ENCODE peak calls at places on chromosomes 1 and 21, in seven cellular contexts. E is astrocyte, W is cardiac muscle cell, J is heart left ventricle, Z is pancreas, A is left ventricle myocardium inferior, M is A549. V is an unnamed sample. For H3K4me1, the result is how much of the 10 kb centered on the place peaks cover.

GRCh38 chr1:67685558-67686271 is 714 bp downstream of the GADD45A start:
- DNase-seq in A (peak), Z (peak), J (peak), M (peak), E (no peak), W (peak), V (peak)

GRCh38 chr21:43893536-43894205 is 28.6 kb downstream of the AGPAT3 start:
- DNase-seq in Z (no peak), E (peak), M (no peak), A (no peak), J (no peak), W (peak), V (no peak)

GRCh38 chr1:45196863-45197262 is 9.5 kb downstream of the ZSWIM5 start:
- DNase-seq in J (no peak), E (no peak), Z (no peak), A (no peak), W (no peak), M (no peak), V (no peak)

GRCh38 chr1:31203215-31203614 is 36.5 kb downstream of the NKAIN1 start:
- DNase-seq in W (peak), J (no peak), M (no peak), E (peak), Z (no peak), A (no peak), V (no peak)

GRCh38 chr1:218479436-218480115 is 134.4 kb downstream of the TGFB2 start:
- DNase-seq in J (no peak), M (peak), W (peak), A (no peak), E (peak), Z (no peak), V (peak)

GRCh38 chr1:93004566-93005251 is 43.4 kb upstream of the DIPK1A start:
- DNase-seq in E (no peak), W (no peak), J (no peak), Z (no peak), A (no peak), M (no peak), V (no peak)

GRCh38 chr1:213956295-213956770 is 31.4 kb upstream of the PROX1 start:
- DNase-seq in Z (no peak), M (no peak), W (no peak), E (no peak), A (no peak), J (no peak), V (no peak)

GRCh38 chr1:5637171-5637570 is 355.1 kb downstream of the NPHP4 start:
- DNase-seq in A (no peak), Z (no peak), M (peak), W (no peak), E (no peak), J (no peak), V (peak)

GRCh38 chr1:53771648-53772047 is 32.7 kb upstream of the GLIS1 start:
- DNase-seq in W (peak), Z (no peak), M (no peak), J (no peak), A (no peak), E (peak), V (peak)

GRCh38 chr1:44924835-44925464 is 61.4 kb downstream of the EIF2B3 start:
- DNase-seq in A (no peak), Z (no peak), W (peak), J (no peak), E (peak), M (peak), V (peak)

GRCh38 chr1:54249798-54250497 is 50.0 kb downstream of the MRPL37 start:
- DNase-seq in W (peak), E (peak), M (peak), J (no peak), A (no peak), Z (no peak), V (peak)

GRCh38 chr1:169103443-169103842 is 3.0 kb upstream of the ATP1B1 start:
- DNase-seq in A (no peak), M (no peak), W (no peak), E (no peak), Z (no peak), J (no peak), V (no peak)

GRCh38 chr1:6547301-6547700 is 7.0 kb downstream of the NOL9 start:
- DNase-seq in Z (no peak), M (no peak), E (no peak), J (no peak), W (no peak), A (no peak), V (no peak)

GRCh38 chr21:44291936-44292811 is 6.5 kb downstream of the AIRE start:
- DNase-seq in J (peak), A (no peak), Z (no peak), M (no peak), W (no peak), E (no peak), V (no peak)

GRCh38 chr1:22127248-22127647 is 15.6 kb downstream of the WNT4 start:
- DNase-seq in Z (no peak), J (no peak), W (no peak), M (no peak), A (no peak), E (no peak), V (no peak)

GRCh38 chr1:16999863-17000262 is 11.9 kb downstream of the ATP13A2 start:
- DNase-seq in W (no peak), J (no peak), Z (no peak), E (no peak), M (no peak), A (no peak), V (no peak)

GRCh38 chr1:234940841-234941240 is 187.8 kb downstream of the TOMM20 start:
- DNase-seq in Z (peak), E (no peak), J (no peak), M (no peak), A (no peak), W (no peak), V (no peak)

GRCh38 chr21:33196956-33197374 is 32.8 kb upstream of the IFNAR2 start:
- DNase-seq in Z (no peak), M (peak), A (peak), J (peak), W (peak), E (peak), V (peak)

GRCh38 chr1:14113841-14114567 is 414.0 kb downstream of the PRDM2 start:
- DNase-seq in A (peak), E (peak), J (peak), Z (no peak), W (peak), M (peak), V (no peak)

GRCh38 chr1:234611799-234612351 is 1.9 kb upstream of the IRF2BP2 start:
- DNase-seq in M (peak), W (no peak), Z (peak), A (peak), J (peak), E (no peak), V (no peak)

GRCh38 chr1:5810553-5811270 is 181.5 kb downstream of the NPHP4 start:
- DNase-seq in A (no peak), E (no peak), W (no peak), Z (no peak), J (no peak), M (no peak), V (no peak)

GRCh38 chr1:39671433-39671792 is 494 bp downstream of the NT5C1A start:
- DNase-seq in E (no peak), W (no peak), Z (peak), A (peak), J (peak), M (no peak), V (no peak)

GRCh38 chr1:87684194-87684593 is 355.5 kb downstream of the LMO4 start:
- DNase-seq in J (no peak), M (no peak), Z (no peak), W (peak), A (no peak), E (peak), V (no peak)

GRCh38 chr1:36155560-36156328 is at the start of gene MAP7D1:
- DNase-seq in E (peak), M (peak), Z (peak), A (peak), W (peak), J (peak), V (peak)

GRCh38 chr1:119453021-119453420 is 38.1 kb downstream of the HSD3B2 start:
- DNase-seq in J (no peak), A (no peak), M (no peak), W (peak), Z (no peak), E (peak), V (no peak)

GRCh38 chr1:109501644-109502367 is 7.7 kb downstream of the AMIGO1 start:
- DNase-seq in M (no peak), W (no peak), Z (no peak), A (no peak), J (no peak), E (no peak), V (no peak)

GRCh38 chr1:158177705-158178450 is 2.8 kb upstream of the CD1D start:
- DNase-seq in A (peak), J (peak), E (peak), Z (peak), M (peak), W (peak), V (no peak)

GRCh38 chr1:45746922-45747321 is 3.5 kb downstream of the IPP start:
- DNase-seq in A (no peak), M (no peak), W (no peak), Z (no peak), E (no peak), J (no peak), V (no peak)

GRCh38 chr1:51654000-51654399 is 37.1 kb downstream of the OSBPL9 start:
- DNase-seq in M (no peak), J (no peak), Z (no peak), E (no peak), W (no peak), A (no peak), V (no peak)

GRCh38 chr1:154295408-154296235 is 23.2 kb downstream of the HAX1 start:
- DNase-seq in W (no peak), E (no peak), J (no peak), M (no peak), Z (no peak), A (no peak), V (no peak)

GRCh38 chr1:154857022-154857421 is 13.1 kb downstream of the KCNN3 start:
- DNase-seq in E (no peak), W (no peak), Z (no peak), M (no peak), A (no peak), J (no peak), V (no peak)

GRCh38 chr21:37532868-37533780 is 166.6 kb downstream of the DYRK1A start:
- DNase-seq in E (peak), M (peak), W (no peak), J (peak), Z (no peak), A (no peak), V (no peak)

GRCh38 chr21:34936299-34936698 is 112.8 kb downstream of the RUNX1 start:
- DNase-seq in J (no peak), E (no peak), Z (no peak), A (no peak), M (no peak), W (no peak), V (no peak)

GRCh38 chr1:28928306-28928987 is 14.1 kb downstream of the EPB41 start:
- DNase-seq in E (no peak), M (no peak), J (no peak), Z (no peak), W (no peak), A (no peak), V (no peak)

GRCh38 chr1:59520194-59520593 is 223.3 kb downstream of the FGGY start:
- DNase-seq in M (no peak), J (no peak), Z (no peak), A (no peak), E (peak), W (peak), V (no peak)

GRCh38 chr1:59523745-59524450 is 227.0 kb downstream of the FGGY start:
- DNase-seq in E (no peak), A (no peak), Z (no peak), W (no peak), M (no peak), J (no peak), V (no peak)

GRCh38 chr1:59522925-59523505 is 226.1 kb downstream of the FGGY start:
- DNase-seq in Z (no peak), J (no peak), W (no peak), M (no peak), A (no peak), E (no peak), V (no peak)

GRCh38 chr1:59520759-59521442 is 224.0 kb downstream of the FGGY start:
- DNase-seq in E (peak), A (no peak), Z (no peak), W (peak), J (peak), M (no peak), V (peak)

DNA sequence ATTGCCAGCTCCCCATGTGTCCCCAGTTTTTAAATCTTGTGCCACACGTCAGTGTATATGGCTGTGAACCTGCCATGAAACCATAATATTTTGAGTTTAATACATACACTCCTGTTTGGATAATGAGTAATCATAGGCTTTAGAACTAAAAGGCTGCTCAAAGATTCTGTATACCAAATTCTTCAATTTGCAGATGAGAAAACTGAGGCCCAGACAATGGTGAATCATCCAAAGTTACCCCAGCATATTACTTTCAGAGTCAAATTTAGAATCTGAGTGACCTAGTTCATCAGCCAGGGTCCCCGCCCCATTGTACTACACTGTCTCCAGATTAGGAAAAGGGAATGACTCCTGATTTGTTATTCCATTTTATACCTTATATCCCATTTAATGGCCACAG is 224.6 kb downstream of the FGGY start:
- DNase-seq in W (no peak), J (peak), Z (no peak), A (no peak), E (peak), M (no peak), V (no peak)
- H3K27ac ChIP-seq in W (no peak), J (peak), Z (no peak), A (peak), E (peak), M (no peak), V (peak)

GRCh38 chr1:205286335-205286950 is 35.1 kb downstream of the NUAK2 start:
- DNase-seq in Z (no peak), W (peak), J (no peak), A (no peak), M (no peak), E (peak), V (no peak)
- H3K4me1 ChIP-seq in Z (under half), W (under half), J (under half), A (under half), M (half or more), E (half or more), V (half or more)

DNA sequence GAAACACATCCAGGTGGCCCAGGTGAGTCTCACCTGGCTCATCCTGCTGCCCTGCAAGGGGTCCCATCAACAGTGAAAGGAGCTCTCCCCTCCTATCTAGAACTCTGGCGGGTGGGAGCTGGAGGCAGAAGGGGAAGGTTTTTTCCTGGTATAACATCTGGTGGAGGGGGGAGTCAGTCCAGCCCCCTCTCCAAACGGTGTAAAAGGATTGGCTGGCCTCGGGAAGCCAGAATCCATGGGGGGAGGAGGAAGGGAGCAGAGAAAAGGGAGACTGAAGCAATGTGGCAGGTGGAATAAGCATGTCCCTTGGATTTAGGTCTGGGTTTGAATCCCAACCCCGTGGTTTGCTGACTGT is 1.2 kb upstream of the CAMK2N1 start:
- DNase-seq in M (no peak), W (no peak), Z (no peak), A (no peak), J (no peak), E (no peak), V (no peak)
- H3K4me3 ChIP-seq in M (peak), W (no peak), Z (no peak), A (peak), J (peak), E (peak), V (no peak)

GRCh38 chr21:15061284-15061683 is 3.5 kb downstream of the NRIP1 start:
- DNase-seq in A (no peak), W (no peak), J (no peak), E (no peak), Z (no peak), M (no peak), V (no peak)

GRCh38 chr21:15061747-15062146 is 3.1 kb downstream of the NRIP1 start:
- DNase-seq in A (no peak), E (no peak), J (no peak), W (no peak), Z (no peak), M (no peak), V (no peak)

GRCh38 chr21:15063821-15064575 is 802 bp downstream of the NRIP1 start:
- DNase-seq in W (peak), E (peak), M (no peak), Z (peak), J (peak), A (peak), V (peak)

GRCh38 chr21:15063081-15063820 is 1.5 kb downstream of the NRIP1 start:
- DNase-seq in Z (no peak), W (peak), M (no peak), J (no peak), E (peak), A (no peak), V (peak)

DNA sequence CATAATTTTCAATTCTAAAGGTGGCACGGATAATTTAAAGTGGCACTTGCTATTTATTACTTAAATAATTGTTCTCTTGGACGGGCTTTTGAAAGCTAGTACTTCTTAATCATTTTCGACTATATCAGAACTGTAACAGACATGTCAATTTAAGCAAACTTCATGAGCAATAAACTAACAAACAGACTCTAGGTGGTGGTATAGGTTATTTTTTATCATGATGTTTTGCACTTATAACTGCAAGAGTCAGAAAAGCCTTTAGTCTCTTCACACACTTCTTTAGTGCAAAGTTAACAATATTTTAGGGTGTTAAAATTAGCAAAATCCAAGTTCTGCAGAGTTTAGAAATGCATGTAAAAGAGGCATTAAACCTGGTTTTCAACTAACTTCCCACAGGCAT is 2.2 kb downstream of the NRIP1 start:
- DNase-seq in Z (no peak), E (no peak), W (peak), M (peak), A (no peak), J (no peak), V (no peak)
- H3K27ac ChIP-seq in Z (no peak), E (peak), W (peak), M (peak), A (no peak), J (no peak), V (no peak)

DNA sequence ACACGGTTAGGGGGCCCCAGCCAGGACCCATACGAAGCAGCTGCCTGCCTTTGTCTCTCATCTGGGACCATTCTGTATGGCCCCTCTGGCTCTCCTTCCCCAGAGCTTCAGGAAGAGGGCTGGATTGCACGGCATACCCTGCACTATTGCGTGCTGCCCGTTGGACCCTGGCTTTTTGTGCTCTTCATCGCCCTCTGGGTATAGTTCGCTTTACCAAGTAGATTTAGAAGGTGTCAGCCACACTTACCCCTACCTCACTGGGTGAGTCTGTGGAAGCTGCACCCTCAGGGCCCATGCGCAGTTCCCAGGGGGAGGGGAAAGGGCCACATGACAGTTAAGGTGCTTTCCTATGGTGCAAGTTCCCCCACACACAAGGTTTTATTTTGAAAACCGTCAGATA is 7.2 kb downstream of the NAV1 start:
- DNase-seq in E (no peak), W (no peak), M (peak), A (no peak), J (no peak), Z (no peak), V (no peak)
- H3K4me1 ChIP-seq in E (under half), W (under half), M (under half), A (under half), J (under half), Z (under half), V (under half)

DNA sequence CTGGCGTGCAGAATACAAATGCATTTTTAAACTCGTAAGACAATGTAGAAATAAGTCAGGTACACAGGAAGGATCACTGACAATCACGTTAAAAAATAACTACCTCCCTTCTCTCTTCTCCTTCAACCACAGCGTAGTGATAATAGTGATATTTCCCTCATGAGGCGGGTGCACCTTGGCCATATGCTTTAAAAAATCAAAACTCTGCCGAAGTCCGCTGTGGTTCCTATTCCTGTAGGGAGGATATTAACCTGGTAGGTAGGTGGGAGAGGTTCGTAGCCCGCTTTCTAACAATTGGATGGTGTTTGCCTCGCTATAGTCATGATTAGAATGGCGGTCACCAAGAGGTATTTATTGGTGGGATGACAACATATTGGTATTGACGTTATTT is 732 bp downstream of the GREM2 start:
- DNase-seq in J (no peak), E (no peak), W (no peak), A (no peak), M (no peak), Z (no peak), V (no peak)
- H3K4me3 ChIP-seq in J (no peak), E (peak), W (peak), A (peak), M (peak), Z (peak), V (peak)

DNA sequence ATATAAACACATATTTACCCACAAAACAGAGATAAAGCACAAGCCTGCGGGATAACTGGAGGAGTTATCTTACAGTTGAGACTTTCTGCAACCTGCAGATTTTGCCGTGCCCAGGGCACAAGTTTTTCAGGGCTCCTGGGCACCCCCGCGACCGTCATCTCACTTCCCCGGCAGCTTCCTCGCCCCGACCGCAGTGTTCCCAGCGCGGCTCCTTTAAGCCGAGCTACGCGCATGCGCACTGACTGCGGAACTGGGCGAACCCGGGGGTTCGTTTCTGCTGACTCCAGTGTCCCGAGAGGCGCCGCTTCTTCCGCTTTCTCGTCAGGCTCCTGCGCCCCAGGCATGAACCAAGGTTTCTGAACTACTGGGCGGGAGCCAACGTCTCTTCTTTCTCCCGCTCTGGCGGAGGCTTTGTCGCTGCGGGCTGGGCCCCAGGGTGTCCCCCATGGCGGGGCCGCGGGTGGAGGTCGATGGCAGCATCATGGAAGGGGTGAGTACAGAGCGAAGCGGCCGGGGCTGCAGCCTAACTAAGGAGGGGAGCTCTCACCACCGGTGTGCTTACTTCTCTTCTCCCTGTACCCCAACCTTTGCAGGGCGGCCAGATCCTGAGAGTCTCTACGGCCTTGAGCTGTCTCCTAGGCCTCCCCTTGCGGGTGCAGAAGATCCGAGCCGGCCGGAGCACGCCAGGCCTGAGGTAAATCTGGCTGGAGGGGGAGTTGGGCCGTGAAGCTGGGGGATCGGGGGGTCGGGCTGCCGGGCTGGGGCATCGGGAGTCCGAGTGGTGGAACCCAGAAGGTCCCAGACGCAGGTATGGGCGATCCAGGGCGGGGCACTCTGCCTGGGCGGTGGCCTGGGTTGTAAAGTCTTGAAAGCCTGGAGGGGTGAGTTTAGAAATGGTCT is at the start of gene RTCA:
- DNase-seq in W (peak), J (peak), Z (peak), A (peak), E (peak), M (peak), V (peak)
- H3K27ac ChIP-seq in W (peak), J (peak), Z (peak), A (peak), E (peak), M (peak), V (peak)